ENCODE peak calls at places on chromosomes 13 and 19, in six cellular contexts. S is K562, L is HepG2, T is SK-N-SH, M is H1, Y is GM12891. Q is an unnamed sample.

GRCh38 chr19:2027361-2027760 is 11.8 kb upstream of the BTBD2 start:
- DNase-seq in T (no peak), L (no peak), M (no peak), S (no peak), Y (no peak), Q (no peak)

GRCh38 chr19:3509566-3509989 is 3.5 kb downstream of the FZR1 start:
- DNase-seq in S (no peak), T (no peak), M (no peak), Y (no peak), L (no peak), Q (no peak)

GRCh38 chr13:33251131-33251629 is 34.4 kb downstream of the STARD13 start:
- DNase-seq in T (peak), S (no peak), M (no peak), L (no peak), Y (no peak), Q (peak)

GRCh38 chr19:33064778-33065550 is at the start of gene RHPN2:
- DNase-seq in T (peak), L (peak), M (no peak), Y (peak), S (peak), Q (peak)

GRCh38 chr13:37058801-37059135 is 720 bp downstream of the SUPT20H start:
- DNase-seq in T (peak), M (no peak), Y (no peak), S (peak), L (no peak), Q (no peak)

GRCh38 chr13:91621161-91621560 is 222.7 kb downstream of the GPC5 start:
- DNase-seq in T (no peak), Y (no peak), S (no peak), M (no peak), L (no peak), Q (no peak)

GRCh38 chr19:35552534-35553384 is 7.3 kb downstream of the TMEM147 start:
- DNase-seq in Y (no peak), M (no peak), T (no peak), L (no peak), S (no peak), Q (no peak)

GRCh38 chr19:47781590-47782318 is 3.3 kb downstream of the SELENOW start:
- DNase-seq in Y (no peak), S (no peak), L (no peak), M (no peak), T (no peak), Q (no peak)

GRCh38 chr13:29359181-29359580 is 236.3 kb downstream of the SLC7A1 start:
- DNase-seq in T (no peak), M (no peak), Y (no peak), S (no peak), L (no peak), Q (no peak)

GRCh38 chr13:80040219-80040976 is 300.5 kb downstream of the SPRY2 start:
- DNase-seq in Y (no peak), L (no peak), T (no peak), M (no peak), S (no peak), Q (no peak)

GRCh38 chr13:109400192-109400591 is 386.2 kb downstream of the IRS2 start:
- DNase-seq in L (no peak), S (no peak), M (no peak), T (no peak), Y (no peak), Q (no peak)

GRCh38 chr13:66972659-66973058 is 257.5 kb downstream of the PCDH9 start:
- DNase-seq in Y (no peak), L (no peak), M (no peak), T (no peak), S (no peak), Q (no peak)

GRCh38 chr13:47835470-47836228 is 165.4 kb downstream of the SUCLA2 start:
- DNase-seq in Y (no peak), L (no peak), M (no peak), T (no peak), S (no peak), Q (no peak)

GRCh38 chr13:75225288-75225687 is 256.7 kb downstream of the TBC1D4 start:
- DNase-seq in T (no peak), M (no peak), S (no peak), Y (no peak), L (no peak), Q (no peak)

GRCh38 chr19:51219307-51219706 is 5.6 kb upstream of the CD33 start:
- DNase-seq in M (no peak), S (no peak), L (no peak), Y (no peak), T (no peak), Q (no peak)

GRCh38 chr19:38898788-38899446 is 501 bp downstream of the SIRT2 start:
- DNase-seq in Y (no peak), T (no peak), L (no peak), S (no peak), M (no peak), Q (no peak)

GRCh38 chr19:35353635-35354034 is 4.6 kb upstream of the FFAR3 start:
- DNase-seq in Y (no peak), M (no peak), T (no peak), S (no peak), L (no peak), Q (no peak)

GRCh38 chr13:45492538-45492937 is 27.8 kb downstream of the COG3 start:
- DNase-seq in T (no peak), Y (no peak), M (no peak), L (no peak), S (no peak), Q (no peak)

GRCh38 chr13:77511552-77511951 is 24.0 kb upstream of the SCEL start:
- DNase-seq in T (no peak), S (no peak), M (no peak), L (no peak), Y (no peak), Q (no peak)

GRCh38 chr19:8377598-8377997 is 12.6 kb upstream of the RAB11B start:
- DNase-seq in L (no peak), T (no peak), M (no peak), Y (no peak), S (no peak), Q (no peak)

GRCh38 chr13:45299194-45299593 is 41.8 kb downstream of the TPT1 start:
- DNase-seq in T (no peak), L (no peak), S (no peak), M (no peak), Y (no peak), Q (no peak)

GRCh38 chr19:10876459-10877240 is 5.3 kb downstream of the CARM1 start:
- DNase-seq in Y (no peak), T (no peak), L (no peak), S (no peak), M (no peak), Q (no peak)

GRCh38 chr13:98507060-98507797 is 69.7 kb downstream of the STK24 start:
- DNase-seq in S (no peak), Y (no peak), T (peak), L (peak), M (peak), Q (no peak)

GRCh38 chr13:24308068-24308445 is 1.3 kb upstream of the C1QTNF9 start:
- DNase-seq in T (no peak), S (no peak), Y (no peak), L (no peak), M (no peak), Q (no peak)

GRCh38 chr19:33288666-33289065 is 13.7 kb downstream of the CEBPA start:
- DNase-seq in T (no peak), M (no peak), Y (no peak), S (no peak), L (no peak), Q (no peak)

GRCh38 chr19:32651729-32652140 is 23.2 kb downstream of the ANKRD27 start:
- DNase-seq in Y (no peak), M (peak), S (no peak), L (no peak), T (peak), Q (no peak)

GRCh38 chr19:54461201-54462071 is 2.1 kb downstream of the LENG9 start:
- DNase-seq in S (peak), T (no peak), M (no peak), L (no peak), Y (no peak), Q (no peak)

GRCh38 chr19:4140237-4140711 is 13.2 kb upstream of the CREB3L3 start:
- DNase-seq in L (peak), S (peak), T (peak), M (peak), Y (peak), Q (peak)

GRCh38 chr19:15374796-15375440 is 4.7 kb downstream of the AKAP8 start:
- DNase-seq in L (no peak), T (peak), M (no peak), Y (no peak), S (no peak), Q (no peak)

GRCh38 chr13:25633108-25633507 is 261.3 kb downstream of the ATP8A2 start:
- DNase-seq in Y (no peak), M (no peak), S (no peak), T (no peak), L (no peak), Q (no peak)

GRCh38 chr13:30846311-30846710 is 59.8 kb upstream of the MEDAG start:
- DNase-seq in M (no peak), S (no peak), T (no peak), L (no peak), Y (no peak), Q (no peak)

GRCh38 chr13:113105032-113105993 is at the start of gene F7:
- DNase-seq in S (no peak), M (no peak), Y (no peak), L (peak), T (no peak), Q (no peak)

DNA sequence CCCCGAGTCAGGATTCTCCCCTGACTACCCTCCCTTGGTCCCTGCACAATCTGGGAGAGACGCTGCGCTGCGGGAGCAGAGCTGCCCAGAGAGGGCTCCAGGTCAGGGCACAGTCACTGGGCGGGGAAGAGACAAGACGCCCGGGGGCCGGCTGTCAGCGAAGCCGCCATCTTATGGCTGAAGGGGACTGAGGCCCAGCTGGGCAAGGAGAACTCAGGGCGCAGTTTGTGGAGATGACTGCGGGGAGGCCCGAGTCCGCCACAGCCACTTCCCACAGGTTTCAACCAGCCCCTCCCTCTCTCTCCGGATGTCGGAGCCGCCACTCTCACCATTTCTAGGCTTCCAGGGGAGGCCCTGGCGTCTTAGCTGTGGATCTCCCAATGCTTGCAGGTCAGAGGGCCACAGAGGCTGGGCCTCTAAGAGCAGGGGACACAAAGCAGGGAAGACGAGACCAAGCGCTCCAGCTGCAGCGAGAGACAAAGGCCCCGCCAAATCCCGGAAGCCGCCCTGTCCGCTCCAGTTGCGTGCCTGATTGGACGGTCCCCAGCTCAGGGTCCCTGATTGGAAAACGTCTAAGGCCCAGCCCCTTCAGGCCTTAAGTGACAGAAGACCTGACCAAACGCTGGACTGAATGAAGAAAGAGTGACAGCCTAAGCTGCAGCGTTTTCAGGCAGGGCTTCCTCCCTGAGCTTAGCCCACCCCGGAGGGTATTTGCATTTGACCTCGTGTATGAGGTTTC is at the start of gene ZNF724:
- DNase-seq in M (peak), S (peak), L (peak), T (peak), Y (peak), Q (peak)
- TF ChIP-seq POLR2AphosphoS5 in M (peak), S (no peak), L (peak), T (no peak), Y (peak), Q (peak)

GRCh38 chr19:23802290-23802689 is 43.6 kb upstream of the ZNF681 start:
- DNase-seq in Y (no peak), T (peak), S (no peak), L (no peak), M (no peak), Q (no peak)
- TF ChIP-seq TAF1 in Y (no peak), T (no peak), S (no peak), L (no peak), M (no peak), Q (no peak)

GRCh38 chr19:46288896-46289588 is 7.8 kb upstream of the HIF3A start:
- DNase-seq in T (no peak), L (peak), S (no peak), Y (no peak), M (no peak), Q (no peak)
- TF ChIP-seq POLR2AphosphoS5 in T (no peak), L (no peak), S (no peak), Y (no peak), M (no peak), Q (no peak)

DNA sequence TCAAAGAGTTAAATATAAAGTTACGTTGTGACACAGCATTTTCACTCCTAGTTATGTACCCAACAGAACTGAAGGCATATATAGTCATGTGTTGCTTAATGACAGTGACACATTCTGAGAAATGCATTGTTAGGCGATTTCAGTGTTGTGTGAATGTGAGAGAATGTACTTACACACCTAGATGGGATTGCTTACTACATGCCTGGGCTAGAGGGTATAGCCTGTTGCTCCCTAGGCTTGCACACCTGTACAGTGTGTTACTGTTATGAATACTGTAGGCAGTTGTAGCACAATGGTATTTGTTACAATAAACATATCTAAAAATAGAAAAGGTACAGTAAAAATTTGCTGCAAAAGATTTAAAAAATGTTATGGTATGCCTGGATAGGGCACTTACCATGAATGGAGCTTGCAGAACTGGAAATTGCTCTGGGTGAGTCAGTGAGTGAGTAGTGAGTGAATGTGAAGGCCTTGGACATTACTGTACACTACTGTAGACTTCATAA is 89.2 kb downstream of the DHRS12 start:
- DNase-seq in Y (no peak), M (no peak), L (no peak), S (no peak), T (no peak), Q (no peak)
- TF ChIP-seq TAF1 in Y (no peak), M (no peak), L (no peak), S (no peak), T (no peak), Q (no peak)

GRCh38 chr19:13102416-13102665 is 317 bp downstream of the LYL1 start:
- DNase-seq in S (no peak), L (no peak), Y (no peak), M (no peak), T (no peak), Q (no peak)

GRCh38 chr19:13103961-13104847 is 1.5 kb upstream of the LYL1 start:
- DNase-seq in L (no peak), T (peak), S (peak), M (no peak), Y (peak), Q (peak)

GRCh38 chr19:13103585-13103923 is 896 bp upstream of the LYL1 start:
- DNase-seq in S (no peak), M (no peak), L (no peak), Y (no peak), T (no peak), Q (no peak)

GRCh38 chr19:13101590-13102415 is 855 bp downstream of the LYL1 start:
- DNase-seq in T (no peak), Y (no peak), S (no peak), L (peak), M (no peak), Q (no peak)

DNA sequence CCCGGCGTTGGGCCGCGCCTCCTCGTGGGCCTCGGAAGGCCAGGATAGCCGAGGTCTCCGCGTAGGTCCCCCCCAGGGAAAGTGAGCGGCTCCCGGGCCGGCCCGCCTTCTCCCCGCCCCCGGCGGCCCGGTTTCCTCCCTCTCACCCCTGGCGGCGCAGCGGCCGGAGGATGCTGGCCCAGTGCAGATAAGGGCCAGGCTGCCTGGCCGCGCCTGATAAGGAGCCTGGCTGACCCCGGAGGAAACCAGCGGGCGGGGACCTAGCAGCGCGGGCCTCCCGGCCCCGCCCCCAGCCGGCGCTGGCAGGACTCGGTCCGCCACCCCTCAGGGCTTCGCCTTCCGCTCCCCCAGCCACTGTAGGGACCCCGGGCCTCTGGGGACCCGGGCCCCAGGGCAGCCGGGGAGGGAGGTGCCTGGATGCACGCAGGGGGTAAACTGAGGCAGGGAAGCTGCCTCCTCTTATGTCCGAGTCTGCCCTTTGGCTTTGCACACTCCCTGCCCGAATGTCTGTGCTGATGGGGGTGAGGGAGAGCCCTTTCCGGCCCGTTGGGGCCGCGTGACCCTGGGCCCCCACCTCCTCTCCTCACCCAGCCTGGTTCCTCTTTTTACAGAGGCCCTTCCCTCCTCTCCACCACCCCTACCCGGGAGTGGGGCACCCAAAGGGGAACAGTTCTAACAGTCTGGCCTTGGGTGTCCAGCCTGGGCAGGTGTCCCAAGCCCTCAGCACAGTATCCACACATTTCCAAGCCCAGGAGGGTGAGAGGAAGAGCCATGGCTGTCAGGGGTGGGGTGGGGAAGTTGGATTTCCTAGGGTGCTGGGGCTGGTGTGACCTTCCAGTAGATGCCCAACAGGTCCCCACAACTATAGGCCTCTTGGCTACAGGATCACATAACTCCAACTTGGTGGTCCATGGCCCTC is at the start of gene LYL1:
- DNase-seq in S (peak), M (no peak), T (peak), Y (no peak), L (peak), Q (peak)
- TF ChIP-seq POLR2AphosphoS5 in S (peak), M (no peak), T (peak), Y (peak), L (no peak), Q (no peak)

DNA sequence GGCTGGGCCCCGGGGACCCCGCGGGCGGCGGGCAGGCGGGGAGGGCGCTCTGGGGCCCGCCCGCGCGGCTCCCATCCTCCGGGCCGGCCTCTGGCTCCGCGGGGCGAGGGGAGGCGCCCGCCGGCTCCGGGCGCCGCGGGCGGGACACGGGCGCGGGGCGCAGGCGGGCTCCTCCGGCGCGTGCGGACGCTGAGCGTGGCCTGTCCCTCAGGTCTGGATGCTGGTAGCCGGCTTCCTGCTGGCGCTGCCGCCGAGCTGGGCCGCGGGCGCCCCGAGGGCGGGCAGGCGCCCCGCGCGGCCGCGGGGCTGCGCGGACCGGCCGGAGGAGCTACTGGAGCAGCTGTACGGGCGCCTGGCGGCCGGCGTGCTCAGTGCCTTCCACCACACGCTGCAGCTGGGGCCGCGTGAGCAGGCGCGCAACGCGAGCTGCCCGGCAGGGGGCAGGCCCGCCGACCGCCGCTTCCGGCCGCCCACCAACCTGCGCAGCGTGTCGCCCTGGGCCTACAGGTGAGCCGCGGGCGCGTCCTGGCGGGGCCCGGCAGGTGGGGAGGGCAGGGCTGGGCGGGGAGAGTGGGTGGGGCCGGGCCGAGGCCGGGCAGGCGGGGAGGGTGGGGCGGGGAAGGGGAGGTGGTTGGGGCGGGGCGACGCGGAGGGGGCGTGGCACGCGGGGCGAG is 423 bp downstream of the IL17D start:
- DNase-seq in M (no peak), S (peak), Y (peak), T (peak), L (peak), Q (peak)
- TF ChIP-seq TAF1 in M (peak), S (peak), Y (no peak), T (peak), L (no peak), Q (peak)

DNA sequence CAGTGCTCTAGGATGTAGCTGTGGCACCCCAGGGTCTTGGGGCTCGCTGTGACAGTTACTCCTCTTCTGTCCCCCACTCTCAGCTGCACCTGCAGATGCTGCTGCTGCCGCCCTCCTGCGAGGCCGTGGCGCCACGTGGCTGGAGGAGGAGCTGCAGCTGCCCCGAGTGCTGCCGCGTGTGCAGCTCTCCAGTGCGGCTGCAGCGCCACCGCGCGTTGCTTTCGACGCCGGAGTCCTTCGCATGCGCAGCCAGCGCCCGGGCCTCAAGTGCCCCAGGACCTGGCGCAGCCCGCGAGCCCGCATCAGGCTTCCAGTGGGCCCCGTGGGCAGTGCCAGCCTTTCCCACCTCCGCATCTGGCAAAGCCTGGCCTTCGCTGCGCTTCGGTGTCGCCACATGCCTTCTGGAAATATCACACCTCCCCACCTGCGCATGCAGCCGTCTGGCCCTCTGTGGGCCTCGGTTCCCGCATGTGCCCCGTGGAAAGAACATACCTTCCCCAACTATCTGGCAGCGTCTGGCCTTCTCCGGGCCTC is 692 bp upstream of the ZNF580 start:
- DNase-seq in L (no peak), Y (no peak), M (no peak), S (peak), T (peak), Q (no peak)
- TF ChIP-seq POLR2AphosphoS5 in L (no peak), Y (peak), M (no peak), S (no peak), T (no peak), Q (no peak)